ENCODE peak calls at places on chromosomes 1 and 21, in four cellular contexts. D is testis, H is MM.1S, A is aorta. F is an unnamed sample. For H3K9me3 and H3K4me1, the result is how much of the 10 kb centered on the place peaks cover.

GRCh38 chr1:152107289-152107983 is 7.8 kb downstream of the TCHH start:
- DNase-seq in D (peak), H (no peak), A (no peak), F (peak)

GRCh38 chr1:24688621-24689195 is 45.6 kb downstream of the SRRM1 start:
- DNase-seq in D (peak), H (peak), A (peak), F (peak)

GRCh38 chr1:60972841-60973364 is 109.5 kb upstream of the NFIA start:
- DNase-seq in D (no peak), H (no peak), A (no peak), F (no peak)

GRCh38 chr1:183892351-183892793 is 87.5 kb downstream of the RGL1 start:
- DNase-seq in D (no peak), H (no peak), A (no peak), F (no peak)

GRCh38 chr1:100631015-100631521 is 88.5 kb upstream of the VCAM1 start:
- DNase-seq in D (no peak), H (no peak), A (no peak), F (no peak)

GRCh38 chr1:2587071-2587859 is 688 bp downstream of the PRXL2B start:
- DNase-seq in D (no peak), H (peak), A (peak), F (no peak)

GRCh38 chr1:31633117-31633516 is 11.6 kb downstream of the PEF1 start:
- DNase-seq in D (peak), H (no peak), A (peak), F (no peak)

GRCh38 chr1:210233495-210234253 is 1.1 kb downstream of the SERTAD4 start:
- DNase-seq in D (no peak), H (peak), A (peak), F (peak)

GRCh38 chr1:93960641-93961147 is 51.5 kb upstream of the GCLM start:
- DNase-seq in D (no peak), H (no peak), A (no peak), F (no peak)

GRCh38 chr1:22111620-22112019 is 31.3 kb downstream of the WNT4 start:
- DNase-seq in D (no peak), H (no peak), A (no peak), F (peak)

GRCh38 chr1:163912491-163912890 is 590.7 kb downstream of the NUF2 start:
- DNase-seq in D (no peak), H (no peak), A (no peak), F (no peak)

GRCh38 chr21:44578371-44579055 is 1.9 kb downstream of the KRTAP10-5 start:
- DNase-seq in D (no peak), H (no peak), A (peak), F (no peak)

GRCh38 chr1:33709780-33710713 is 153.8 kb upstream of the HMGB4 start:
- DNase-seq in D (no peak), H (no peak), A (no peak), F (no peak)

GRCh38 chr1:15406911-15407559 is 2.7 kb upstream of the EFHD2 start:
- DNase-seq in D (no peak), H (no peak), A (peak), F (peak)

GRCh38 chr1:53593758-53594380 is 134.7 kb downstream of the DMRTB1 start:
- DNase-seq in D (peak), H (no peak), A (peak), F (peak)

GRCh38 chr1:15064217-15064929 is 89.2 kb upstream of the TMEM51 start:
- DNase-seq in D (no peak), H (no peak), A (no peak), F (peak)

GRCh38 chr1:40305871-40306270 is 11.2 kb downstream of the COL9A2 start:
- DNase-seq in D (no peak), H (no peak), A (no peak), F (no peak)

GRCh38 chr1:32816676-32817158 is 441 bp downstream of the YARS1 start:
- DNase-seq in D (no peak), H (no peak), A (no peak), F (no peak)

GRCh38 chr1:238113222-238113621 is 222.5 kb upstream of the ZP4 start:
- DNase-seq in D (no peak), H (no peak), A (no peak), F (no peak)

GRCh38 chr1:234599617-234600417 is 10.2 kb downstream of the IRF2BP2 start:
- DNase-seq in D (peak), H (peak), A (peak), F (peak)

GRCh38 chr1:66351474-66351873 is 182.5 kb upstream of the SGIP1 start:
- DNase-seq in D (no peak), H (no peak), A (no peak), F (no peak)

GRCh38 chr1:15314328-15315281 is 67.6 kb downstream of the FHAD1 start:
- DNase-seq in D (no peak), H (no peak), A (no peak), F (no peak)

GRCh38 chr1:202034683-202035462 is 24.5 kb downstream of the ELF3 start:
- DNase-seq in D (peak), H (peak), A (peak), F (peak)

GRCh38 chr1:66331641-66332523 is 202.1 kb upstream of the SGIP1 start:
- DNase-seq in D (peak), H (peak), A (peak), F (peak)

GRCh38 chr1:16116625-16117024 is 39.2 kb downstream of the EPHA2 start:
- DNase-seq in D (no peak), H (no peak), A (peak), F (no peak)

GRCh38 chr1:36867575-36867974 is 166.7 kb downstream of the GRIK3 start:
- DNase-seq in D (no peak), H (no peak), A (peak), F (no peak)

GRCh38 chr21:16608209-16608830 is 878.5 kb downstream of the USP25 start:
- DNase-seq in D (no peak), H (no peak), A (no peak), F (no peak)

GRCh38 chr1:2473198-2473597 is 2.9 kb upstream of the PLCH2 start:
- DNase-seq in D (no peak), H (no peak), A (no peak), F (no peak)

GRCh38 chr1:177912991-177913390 is 56.9 kb downstream of the SEC16B start:
- DNase-seq in D (no peak), H (no peak), A (no peak), F (no peak)

GRCh38 chr1:98940680-98941079 is 64.0 kb downstream of the PLPPR5 start:
- DNase-seq in D (no peak), H (no peak), A (no peak), F (no peak)

DNA sequence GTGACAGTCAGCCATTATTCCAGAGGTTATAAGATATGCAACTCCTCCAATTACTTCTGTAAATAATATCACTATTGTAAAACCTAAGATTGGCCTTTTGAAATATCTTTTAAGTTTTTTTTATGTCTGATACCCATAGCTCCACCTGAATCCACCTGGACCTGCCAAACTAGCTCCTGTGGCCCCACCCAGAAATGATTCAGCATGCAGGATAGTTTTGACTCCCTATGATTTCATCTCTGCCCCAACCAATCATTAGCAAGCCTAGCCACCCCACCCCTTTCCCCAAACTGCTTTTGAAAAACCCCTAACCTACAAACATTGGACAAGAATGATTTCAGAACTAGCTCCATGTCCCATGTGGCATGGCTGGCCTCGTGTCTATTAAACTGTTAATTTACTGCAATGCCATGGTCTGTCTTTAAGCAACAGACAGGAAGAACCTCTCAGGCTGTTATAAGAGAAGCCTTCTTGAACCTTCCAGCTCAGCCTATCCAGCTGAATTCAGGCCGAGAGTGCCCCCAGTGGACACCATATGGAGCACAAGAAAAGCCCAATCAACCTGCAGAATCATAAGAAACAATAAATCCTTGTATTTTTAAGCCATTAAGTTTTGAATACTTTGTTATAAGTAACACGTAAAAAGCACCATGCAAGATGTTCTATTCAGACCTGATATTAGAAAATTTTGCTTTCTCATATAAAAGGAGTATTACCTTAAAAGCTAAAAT is 263.0 kb upstream of the ZRANB2 start:
- DNase-seq in D (peak), H (no peak), A (no peak), F (no peak)
- H3K9me3 ChIP-seq in D (under half), H (under half), A (under half), F (under half)

GRCh38 chr1:241697640-241698018 is 45.5 kb downstream of the WDR64 start:
- DNase-seq in D (no peak), H (no peak), A (no peak), F (no peak)

GRCh38 chr1:241696815-241697639 is 44.9 kb downstream of the WDR64 start:
- DNase-seq in D (no peak), H (no peak), A (no peak), F (no peak)

GRCh38 chr1:241695454-241696171 is 43.5 kb downstream of the WDR64 start:
- DNase-seq in D (no peak), H (no peak), A (no peak), F (no peak)

GRCh38 chr1:241696172-241696814 is 44.2 kb downstream of the WDR64 start:
- DNase-seq in D (no peak), H (no peak), A (no peak), F (no peak)

GRCh38 chr1:241698177-241698576 is 46.1 kb downstream of the WDR64 start:
- DNase-seq in D (no peak), H (no peak), A (no peak), F (no peak)
- H3K4me1 ChIP-seq in D (under half), H (under half), A (under half), F (under half)

GRCh38 chr1:224919508-224919907 is 10.0 kb upstream of the DNAH14 start:
- DNase-seq in D (no peak), H (no peak), A (no peak), F (no peak)

GRCh38 chr1:224911217-224911616 is 18.3 kb upstream of the DNAH14 start:
- DNase-seq in D (no peak), H (no peak), A (no peak), F (no peak)

DNA sequence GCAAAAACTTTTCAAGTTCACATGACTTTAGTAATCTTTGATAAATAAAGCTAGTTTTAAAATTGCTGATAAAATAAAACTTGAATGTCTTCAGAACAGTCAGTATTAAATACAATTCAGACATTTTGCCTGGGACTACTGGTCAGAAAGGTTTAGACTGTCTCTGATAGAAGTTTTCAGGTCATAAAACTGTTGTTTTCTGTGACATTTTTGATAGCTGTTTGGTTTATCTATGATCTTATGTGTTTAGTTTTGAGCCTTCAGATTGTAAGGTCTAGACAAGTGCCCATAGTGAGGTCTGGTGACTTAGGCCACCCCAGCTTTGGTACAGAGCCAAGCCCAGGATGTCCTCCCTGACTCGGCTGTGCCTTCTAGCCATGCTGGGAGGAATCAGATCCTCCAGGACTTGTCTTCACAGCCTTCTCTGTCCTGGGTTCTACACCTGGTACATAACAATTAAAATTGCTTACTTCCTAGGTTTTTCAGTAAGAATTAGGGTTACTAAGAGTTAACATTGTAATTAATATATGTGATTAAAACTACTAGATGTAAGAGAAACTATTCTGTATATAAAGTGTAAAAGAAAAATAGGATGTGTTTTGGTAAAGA is 15.1 kb upstream of the DNAH14 start:
- DNase-seq in D (no peak), H (no peak), A (no peak), F (no peak)
- H3K9me3 ChIP-seq in D (under half), H (under half), A (under half), F (under half)

DNA sequence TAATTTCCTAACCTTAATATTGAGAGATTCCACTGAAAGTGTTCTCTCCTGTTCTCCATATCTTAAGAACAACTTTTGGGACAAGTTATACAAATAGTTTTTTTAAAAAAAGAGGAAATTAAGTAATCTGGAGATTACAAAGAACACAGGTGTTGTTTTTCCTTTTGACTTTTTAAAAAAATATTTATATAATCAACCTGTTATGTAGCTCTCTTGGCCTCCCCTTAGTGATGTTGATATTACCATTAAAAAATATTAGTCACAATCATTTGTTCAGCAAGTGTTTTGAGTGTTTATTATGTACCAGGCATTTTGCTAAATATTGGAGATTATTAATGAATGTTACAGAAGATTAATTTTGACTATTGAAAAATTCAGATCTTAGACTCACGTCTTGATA is 8.1 kb downstream of the MAN1A2 start:
- DNase-seq in D (no peak), H (no peak), A (no peak), F (no peak)
- H3K4me1 ChIP-seq in D (under half), H (under half), A (under half), F (under half)

GRCh38 chr1:227654431-227654830 is 80.7 kb downstream of the JMJD4 start:
- DNase-seq in D (no peak), H (no peak), A (no peak), F (no peak)
- H3K9me3 ChIP-seq in D (under half), H (under half), A (under half), F (under half)

GRCh38 chr21:33966324-33966949 is 50.8 kb upstream of the ATP5PO start:
- DNase-seq in D (no peak), H (no peak), A (no peak), F (no peak)
- H3K4me1 ChIP-seq in D (under half), H (under half), A (under half), F (under half)

GRCh38 chr1:248756636-248757035 is 1.1 kb upstream of the LYPD8 start:
- DNase-seq in D (no peak), H (peak), A (no peak), F (no peak)

GRCh38 chr1:248759644-248760043 is 4.1 kb upstream of the LYPD8 start:
- DNase-seq in D (no peak), H (peak), A (no peak), F (no peak)

GRCh38 chr1:248757784-248758195 is 2.2 kb upstream of the LYPD8 start:
- DNase-seq in D (no peak), H (no peak), A (no peak), F (no peak)

GRCh38 chr1:248756151-248756550 is 592 bp upstream of the LYPD8 start:
- DNase-seq in D (no peak), H (no peak), A (no peak), F (no peak)

DNA sequence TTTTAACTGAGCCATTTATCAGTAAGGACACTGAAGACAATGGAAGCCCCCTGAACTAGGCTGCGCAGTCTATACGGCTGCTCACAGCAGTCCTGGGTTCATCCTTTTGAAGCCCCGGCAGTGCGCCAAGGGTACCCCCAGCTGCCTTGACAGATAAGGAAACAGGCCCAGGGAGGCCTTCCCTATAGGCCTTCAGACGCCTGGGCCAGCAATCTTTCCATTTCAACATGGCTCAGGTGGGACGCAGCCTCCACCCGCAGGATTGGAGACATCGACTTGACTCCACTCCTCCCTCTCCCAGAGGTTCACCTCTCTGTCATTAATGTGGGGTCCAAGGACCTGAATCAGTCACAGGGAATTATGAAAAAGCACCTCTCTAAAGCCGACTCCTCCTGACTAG is 2.8 kb upstream of the LYPD8 start:
- DNase-seq in D (no peak), H (no peak), A (no peak), F (no peak)
- H3K9me3 ChIP-seq in D (under half), H (under half), A (under half), F (under half)

GRCh38 chr1:226131639-226132038 is 54.9 kb downstream of the ACBD3 start:
- DNase-seq in D (no peak), H (no peak), A (peak), F (no peak)

GRCh38 chr1:226125831-226126230 is 60.7 kb downstream of the ACBD3 start:
- DNase-seq in D (no peak), H (no peak), A (peak), F (peak)

GRCh38 chr1:226126824-226127591 is 59.5 kb downstream of the ACBD3 start:
- DNase-seq in D (no peak), H (no peak), A (peak), F (no peak)

GRCh38 chr1:226128487-226129075 is 58.0 kb downstream of the ACBD3 start:
- DNase-seq in D (no peak), H (no peak), A (peak), F (peak)

GRCh38 chr1:226129230-226129629 is 57.3 kb downstream of the ACBD3 start:
- DNase-seq in D (no peak), H (no peak), A (peak), F (no peak)
- H3K4me1 ChIP-seq in D (under half), H (under half), A (under half), F (under half)

F was measured in right cardiac atrium.